ENCODE peak calls at places on chromosomes 5 and 9, in nine cellular contexts. One of them, this sample, is unnamed.

GRCh38 chr5:155254399-155254798 is 240.8 kb downstream of the KIF4B start:
- DNase-seq in AG09309: no peak
- DNase-seq in T-helper 1 cell: no peak
- DNase-seq in neuronal stem cell: no peak
- DNase-seq in LoVo: no peak
- DNase-seq in iris pigment epithelial cell: no peak
- DNase-seq in AG10803: no peak
- DNase-seq in HT-29: no peak
- DNase-seq in HTR-8/SVneo: no peak
- DNase-seq in this sample: no peak

GRCh38 chr5:10689391-10690081 is 71.5 kb downstream of the DAP start:
- DNase-seq in HTR-8/SVneo: peak; percentile 58
- DNase-seq in iris pigment epithelial cell: peak; percentile 78
- DNase-seq in T-helper 1 cell: no peak
- DNase-seq in AG10803: peak; percentile 65
- DNase-seq in neuronal stem cell: peak; percentile 33
- DNase-seq in LoVo: no peak
- DNase-seq in HT-29: peak; percentile 61
- DNase-seq in AG09309: no peak
- DNase-seq in this sample: no peak

GRCh38 chr9:32942755-32943460 is 58.5 kb downstream of the APTX start:
- DNase-seq in HTR-8/SVneo: no peak
- DNase-seq in AG10803: no peak
- DNase-seq in HT-29: no peak
- DNase-seq in neuronal stem cell: no peak
- DNase-seq in LoVo: no peak
- DNase-seq in iris pigment epithelial cell: no peak
- DNase-seq in T-helper 1 cell: no peak
- DNase-seq in AG09309: no peak
- DNase-seq in this sample: no peak

GRCh38 chr5:108607421-108607820 is 140.3 kb upstream of the FER start:
- DNase-seq in HT-29: no peak
- DNase-seq in iris pigment epithelial cell: no peak
- DNase-seq in LoVo: no peak
- DNase-seq in HTR-8/SVneo: no peak
- DNase-seq in neuronal stem cell: no peak
- DNase-seq in T-helper 1 cell: no peak
- DNase-seq in AG09309: no peak
- DNase-seq in AG10803: no peak
- DNase-seq in this sample: no peak

GRCh38 chr5:38382898-38383297 is 124.5 kb downstream of the EGFLAM start:
- DNase-seq in T-helper 1 cell: no peak
- DNase-seq in neuronal stem cell: peak; percentile 62
- DNase-seq in iris pigment epithelial cell: peak; percentile 65
- DNase-seq in LoVo: peak; percentile 81
- DNase-seq in AG10803: peak; percentile 64
- DNase-seq in HTR-8/SVneo: peak; percentile 91
- DNase-seq in AG09309: no peak
- DNase-seq in HT-29: peak; percentile 90
- DNase-seq in this sample: no peak

GRCh38 chr5:176553260-176554085 is 4.3 kb downstream of the CDHR2 start:
- DNase-seq in neuronal stem cell: no peak
- DNase-seq in LoVo: peak; percentile 81
- DNase-seq in HTR-8/SVneo: no peak
- DNase-seq in iris pigment epithelial cell: no peak
- DNase-seq in AG09309: no peak
- DNase-seq in AG10803: no peak
- DNase-seq in T-helper 1 cell: no peak
- DNase-seq in HT-29: peak; percentile 30
- DNase-seq in this sample: no peak

GRCh38 chr9:32741706-32742105 is 41.6 kb upstream of the TMEM215 start:
- DNase-seq in iris pigment epithelial cell: peak; percentile 8
- DNase-seq in HTR-8/SVneo: peak; percentile 2
- DNase-seq in LoVo: no peak
- DNase-seq in neuronal stem cell: peak; percentile 4
- DNase-seq in T-helper 1 cell: no peak
- DNase-seq in AG10803: no peak
- DNase-seq in HT-29: no peak
- DNase-seq in AG09309: no peak
- DNase-seq in this sample: no peak

GRCh38 chr5:172502969-172503368 is 48.6 kb upstream of the SH3PXD2B start:
- DNase-seq in HT-29: peak; percentile 32
- DNase-seq in T-helper 1 cell: no peak
- DNase-seq in HTR-8/SVneo: peak; percentile 41
- DNase-seq in neuronal stem cell: no peak
- DNase-seq in AG10803: no peak
- DNase-seq in AG09309: no peak
- DNase-seq in LoVo: no peak
- DNase-seq in iris pigment epithelial cell: peak; percentile 8
- DNase-seq in this sample: no peak

GRCh38 chr5:616342-617039 is 4.4 kb downstream of the CEP72 start:
- DNase-seq in T-helper 1 cell: no peak
- DNase-seq in AG09309: no peak
- DNase-seq in LoVo: no peak
- DNase-seq in iris pigment epithelial cell: peak; percentile 37
- DNase-seq in AG10803: no peak
- DNase-seq in neuronal stem cell: no peak
- DNase-seq in HTR-8/SVneo: no peak
- DNase-seq in HT-29: no peak
- DNase-seq in this sample: peak; percentile 13

GRCh38 chr9:120890415-120891254 is 13.6 kb upstream of the PHF19 start:
- DNase-seq in iris pigment epithelial cell: no peak
- DNase-seq in T-helper 1 cell: no peak
- DNase-seq in AG10803: no peak
- DNase-seq in AG09309: no peak
- DNase-seq in HTR-8/SVneo: no peak
- DNase-seq in HT-29: no peak
- DNase-seq in LoVo: no peak
- DNase-seq in neuronal stem cell: no peak
- DNase-seq in this sample: no peak

GRCh38 chr9:136542246-136543041 is 3.4 kb downstream of the NOTCH1 start:
- DNase-seq in LoVo: no peak
- DNase-seq in HT-29: no peak
- DNase-seq in AG10803: no peak
- DNase-seq in neuronal stem cell: peak; percentile 89
- DNase-seq in AG09309: no peak
- DNase-seq in HTR-8/SVneo: no peak
- DNase-seq in iris pigment epithelial cell: no peak
- DNase-seq in T-helper 1 cell: no peak
- DNase-seq in this sample: no peak

GRCh38 chr9:31355965-31356364 is 1028.5 kb upstream of the ACO1 start:
- DNase-seq in T-helper 1 cell: no peak
- DNase-seq in LoVo: no peak
- DNase-seq in iris pigment epithelial cell: no peak
- DNase-seq in AG09309: no peak
- DNase-seq in neuronal stem cell: no peak
- DNase-seq in HTR-8/SVneo: no peak
- DNase-seq in HT-29: no peak
- DNase-seq in AG10803: no peak
- DNase-seq in this sample: no peak

GRCh38 chr5:172801184-172801671 is 30.2 kb upstream of the DUSP1 start:
- DNase-seq in T-helper 1 cell: no peak
- DNase-seq in HTR-8/SVneo: peak; percentile 50
- DNase-seq in HT-29: no peak
- DNase-seq in AG10803: peak; percentile 95
- DNase-seq in iris pigment epithelial cell: peak; percentile 97
- DNase-seq in AG09309: peak; percentile 89
- DNase-seq in neuronal stem cell: no peak
- DNase-seq in LoVo: peak; percentile 10
- DNase-seq in this sample: peak; percentile 48

GRCh38 chr5:112492291-112492690 is 73.2 kb upstream of the EPB41L4A start:
- DNase-seq in AG10803: peak; percentile 53
- DNase-seq in neuronal stem cell: peak; percentile 14
- DNase-seq in HTR-8/SVneo: peak; percentile 30
- DNase-seq in LoVo: no peak
- DNase-seq in HT-29: peak; percentile 83
- DNase-seq in T-helper 1 cell: no peak
- DNase-seq in iris pigment epithelial cell: peak; percentile 77
- DNase-seq in AG09309: no peak
- DNase-seq in this sample: peak; percentile 41

GRCh38 chr5:78758169-78758839 is 109.7 kb upstream of the LHFPL2 start:
- DNase-seq in HT-29: no peak
- DNase-seq in AG09309: no peak
- DNase-seq in neuronal stem cell: no peak
- DNase-seq in AG10803: no peak
- DNase-seq in T-helper 1 cell: no peak
- DNase-seq in HTR-8/SVneo: no peak
- DNase-seq in iris pigment epithelial cell: peak; percentile 89
- DNase-seq in LoVo: no peak
- DNase-seq in this sample: no peak

GRCh38 chr5:38551020-38552017 is 5.1 kb downstream of the LIFR start:
- DNase-seq in HT-29: peak; percentile 52
- DNase-seq in AG09309: no peak
- DNase-seq in HTR-8/SVneo: peak; percentile 64
- DNase-seq in AG10803: peak; percentile 66
- DNase-seq in iris pigment epithelial cell: peak; percentile 62
- DNase-seq in LoVo: no peak
- DNase-seq in T-helper 1 cell: no peak
- DNase-seq in neuronal stem cell: no peak
- DNase-seq in this sample: no peak

GRCh38 chr5:82335807-82336206 is 57.7 kb upstream of the RPS23 start:
- DNase-seq in iris pigment epithelial cell: no peak
- DNase-seq in HTR-8/SVneo: no peak
- DNase-seq in T-helper 1 cell: no peak
- DNase-seq in HT-29: no peak
- DNase-seq in LoVo: no peak
- DNase-seq in AG09309: no peak
- DNase-seq in neuronal stem cell: no peak
- DNase-seq in AG10803: peak; percentile 63
- DNase-seq in this sample: no peak

GRCh38 chr9:130128782-130129424 is 43.3 kb upstream of the NCS1 start:
- DNase-seq in HT-29: no peak
- DNase-seq in neuronal stem cell: no peak
- DNase-seq in LoVo: no peak
- DNase-seq in T-helper 1 cell: no peak
- DNase-seq in HTR-8/SVneo: peak; percentile 53
- DNase-seq in AG09309: peak; percentile 71
- DNase-seq in iris pigment epithelial cell: peak; percentile 94
- DNase-seq in AG10803: peak; percentile 52
- DNase-seq in this sample: peak; percentile 43

GRCh38 chr5:67028371-67028770 is 168.2 kb downstream of the CD180 start:
- DNase-seq in HTR-8/SVneo: no peak
- DNase-seq in AG10803: peak; percentile 30
- DNase-seq in HT-29: no peak
- DNase-seq in LoVo: no peak
- DNase-seq in neuronal stem cell: no peak
- DNase-seq in AG09309: peak; percentile 39
- DNase-seq in iris pigment epithelial cell: peak; percentile 51
- DNase-seq in T-helper 1 cell: no peak
- DNase-seq in this sample: no peak

GRCh38 chr5:29161897-29162296 is 2031.6 kb upstream of the CDH6 start:
- DNase-seq in AG09309: no peak
- DNase-seq in HT-29: no peak
- DNase-seq in iris pigment epithelial cell: no peak
- DNase-seq in HTR-8/SVneo: no peak
- DNase-seq in LoVo: no peak
- DNase-seq in T-helper 1 cell: no peak
- DNase-seq in AG10803: no peak
- DNase-seq in neuronal stem cell: no peak
- DNase-seq in this sample: no peak

GRCh38 chr5:169861934-169862333 is 118.4 kb downstream of the INSYN2B start:
- DNase-seq in neuronal stem cell: no peak
- DNase-seq in T-helper 1 cell: no peak
- DNase-seq in LoVo: no peak
- DNase-seq in HT-29: no peak
- DNase-seq in AG10803: peak; percentile 78
- DNase-seq in iris pigment epithelial cell: peak; percentile 90
- DNase-seq in HTR-8/SVneo: peak; percentile 9
- DNase-seq in AG09309: peak; percentile 84
- DNase-seq in this sample: no peak

GRCh38 chr5:180605554-180606214 is 14.4 kb upstream of the SCGB3A1 start:
- DNase-seq in iris pigment epithelial cell: peak; percentile 64
- DNase-seq in HTR-8/SVneo: peak; percentile 60
- DNase-seq in T-helper 1 cell: no peak
- DNase-seq in AG09309: peak; percentile 17
- DNase-seq in neuronal stem cell: no peak
- DNase-seq in AG10803: peak; percentile 43
- DNase-seq in LoVo: peak; percentile 63
- DNase-seq in HT-29: peak; percentile 78
- DNase-seq in this sample: no peak

GRCh38 chr5:122093861-122094650 is 16.0 kb upstream of the LOX start:
- DNase-seq in AG09309: no peak
- DNase-seq in HT-29: no peak
- DNase-seq in LoVo: no peak
- DNase-seq in AG10803: peak; percentile 83
- DNase-seq in HTR-8/SVneo: no peak
- DNase-seq in neuronal stem cell: no peak
- DNase-seq in T-helper 1 cell: no peak
- DNase-seq in iris pigment epithelial cell: peak; percentile 40
- DNase-seq in this sample: no peak

GRCh38 chr9:88534456-88535225 is at the start of gene NXNL2:
- DNase-seq in iris pigment epithelial cell: peak; percentile 91
- DNase-seq in LoVo: peak; percentile 84
- DNase-seq in AG10803: peak; percentile 91
- DNase-seq in neuronal stem cell: peak; percentile 76
- DNase-seq in T-helper 1 cell: no peak
- DNase-seq in HT-29: no peak
- DNase-seq in HTR-8/SVneo: peak; percentile 56
- DNase-seq in AG09309: no peak
- DNase-seq in this sample: peak; percentile 24

GRCh38 chr9:83537331-83538171 is 650 bp downstream of the FRMD3 start:
- DNase-seq in LoVo: no peak
- DNase-seq in AG10803: peak; percentile 29
- DNase-seq in AG09309: no peak
- DNase-seq in T-helper 1 cell: no peak
- DNase-seq in iris pigment epithelial cell: peak; percentile 8
- DNase-seq in HT-29: no peak
- DNase-seq in neuronal stem cell: no peak
- DNase-seq in HTR-8/SVneo: no peak
- DNase-seq in this sample: no peak

GRCh38 chr9:122261469-122261881 is 3.2 kb downstream of the RBM18 start:
- DNase-seq in LoVo: peak; percentile 41
- DNase-seq in AG10803: peak; percentile 82
- DNase-seq in T-helper 1 cell: no peak
- DNase-seq in HTR-8/SVneo: no peak
- DNase-seq in HT-29: no peak
- DNase-seq in neuronal stem cell: no peak
- DNase-seq in iris pigment epithelial cell: peak; percentile 82
- DNase-seq in AG09309: peak; percentile 55
- DNase-seq in this sample: no peak

GRCh38 chr9:73996844-73997243 is 500.3 kb upstream of the RORB start:
- DNase-seq in HTR-8/SVneo: no peak
- DNase-seq in iris pigment epithelial cell: no peak
- DNase-seq in neuronal stem cell: no peak
- DNase-seq in LoVo: no peak
- DNase-seq in HT-29: no peak
- DNase-seq in AG09309: no peak
- DNase-seq in AG10803: no peak
- DNase-seq in T-helper 1 cell: no peak
- DNase-seq in this sample: no peak

GRCh38 chr9:124282442-124283231 is 24.9 kb downstream of the NEK6 start:
- DNase-seq in HTR-8/SVneo: no peak
- DNase-seq in neuronal stem cell: no peak
- DNase-seq in AG09309: no peak
- DNase-seq in AG10803: no peak
- DNase-seq in iris pigment epithelial cell: peak; percentile 65
- DNase-seq in HT-29: no peak
- DNase-seq in LoVo: no peak
- DNase-seq in T-helper 1 cell: no peak
- DNase-seq in this sample: peak; percentile 65

GRCh38 chr9:19154135-19154612 is 26.9 kb upstream of the PLIN2 start:
- DNase-seq in HT-29: no peak
- DNase-seq in AG09309: peak; percentile 74
- DNase-seq in iris pigment epithelial cell: peak; percentile 99
- DNase-seq in HTR-8/SVneo: no peak
- DNase-seq in neuronal stem cell: no peak
- DNase-seq in AG10803: peak; percentile 68
- DNase-seq in LoVo: no peak
- DNase-seq in T-helper 1 cell: no peak
- DNase-seq in this sample: no peak

GRCh38 chr5:74130141-74130897 is 504.3 kb downstream of the ARHGEF28 start:
- DNase-seq in AG10803: no peak
- DNase-seq in T-helper 1 cell: no peak
- DNase-seq in HT-29: no peak
- DNase-seq in LoVo: no peak
- DNase-seq in neuronal stem cell: no peak
- DNase-seq in iris pigment epithelial cell: no peak
- DNase-seq in HTR-8/SVneo: no peak
- DNase-seq in AG09309: no peak
- DNase-seq in this sample: no peak

GRCh38 chr9:124743686-124744348 is 27.3 kb downstream of the NR6A1 start:
- DNase-seq in AG10803: peak; percentile 53
- DNase-seq in AG09309: no peak
- DNase-seq in neuronal stem cell: no peak
- DNase-seq in T-helper 1 cell: no peak
- DNase-seq in LoVo: no peak
- DNase-seq in HT-29: no peak
- DNase-seq in iris pigment epithelial cell: peak; percentile 34
- DNase-seq in HTR-8/SVneo: no peak
- DNase-seq in this sample: no peak